ENCODE peak calls at places on chromosomes 4 and X, in seven cellular contexts. O is HCEC 1CT; H is stimulated activated CD4-positive, alpha-beta T cell treated with anti-CD3 and anti-CD28 coated beads, Interleukin-15, amount 100 ng/mL, for 1 hour; Y is T-helper 2 cell; Q is activated CD4-positive, alpha-beta T cell treated with anti-CD3 and anti-CD28 coated beads, Interleukin-2, amount 10 ng/mL, durations not matched to agents 7 days and 5 days; L is M059J; J is OCI-LY7. R is an unnamed sample.

GRCh38 chr4:168386002-168386401 is 67.5 kb upstream of the DDX60 start:
- DNase-seq in O (no peak), H (no peak), Y (no peak), Q (no peak), L (peak; percentile 11), J (no peak), R (no peak)

GRCh38 chr4:149961876-149962597 is 116.2 kb upstream of the DCLK2 start:
- DNase-seq in O (peak; percentile 50), H (no peak), Y (no peak), Q (no peak), L (peak; percentile 55), J (no peak), R (no peak)

GRCh38 chrX:135737361-135738071 is 24.1 kb downstream of the CT45A1 start:
- DNase-seq in O (no peak), H (no peak), Y (no peak), Q (no peak), L (peak; percentile 24), J (peak; percentile 5), R (no peak)

GRCh38 chrX:15977644-15978043 is 123.0 kb upstream of the AP1S2 start:
- DNase-seq in O (no peak), H (no peak), Y (no peak), Q (no peak), L (no peak), J (no peak), R (no peak)

GRCh38 chr4:48939785-48940184 is 33.2 kb upstream of the OCIAD2 start:
- DNase-seq in O (peak; percentile 67), H (no peak), Y (no peak), Q (no peak), L (peak; percentile 94), J (no peak), R (no peak)

GRCh38 chr4:152807294-152807829 is 27.6 kb downstream of the ARFIP1 start:
- DNase-seq in O (peak; percentile 71), H (no peak), Y (no peak), Q (no peak), L (peak; percentile 72), J (no peak), R (no peak)

GRCh38 chr4:86223472-86223871 is 136.4 kb downstream of the MAPK10 start:
- DNase-seq in O (peak; percentile 39), H (no peak), Y (no peak), Q (no peak), L (peak; percentile 36), J (peak; percentile 34), R (peak; percentile 67)

GRCh38 chr4:72094054-72094780 is 62.4 kb downstream of the NPFFR2 start:
- DNase-seq in O (no peak), H (no peak), Y (no peak), Q (no peak), L (no peak), J (no peak), R (no peak)

GRCh38 chrX:118627084-118627758 is 100.2 kb upstream of the IL13RA1 start:
- DNase-seq in O (no peak), H (no peak), Y (no peak), Q (no peak), L (peak; percentile 30), J (peak; percentile 2), R (no peak)

GRCh38 chr4:32003548-32003947 is 1283.4 kb downstream of the PCDH7 start:
- DNase-seq in O (no peak), H (no peak), Y (no peak), Q (no peak), L (no peak), J (no peak), R (no peak)

GRCh38 chrX:8027876-8028275 is 100.7 kb upstream of the PNPLA4 start:
- DNase-seq in O (no peak), H (no peak), Y (no peak), Q (no peak), L (no peak), J (no peak), R (no peak)

GRCh38 chr4:86130160-86130933 is 229.5 kb downstream of the MAPK10 start:
- DNase-seq in O (peak; percentile 3), H (no peak), Y (no peak), Q (no peak), L (peak; percentile 37), J (no peak), R (no peak)

GRCh38 chr4:86031927-86032326 is 327.9 kb downstream of the MAPK10 start:
- DNase-seq in O (no peak), H (no peak), Y (no peak), Q (no peak), L (peak; percentile 14), J (no peak), R (no peak)

GRCh38 chr4:47010347-47011188 is 17.2 kb upstream of the GABRA4 start:
- DNase-seq in O (peak; percentile 6), H (no peak), Y (no peak), Q (no peak), L (peak; percentile 6), J (peak; percentile 5), R (no peak)

GRCh38 chr4:74830928-74831327 is 36.6 kb upstream of the BTC start:
- DNase-seq in O (no peak), H (no peak), Y (no peak), Q (no peak), L (peak; percentile 0), J (no peak), R (no peak)

GRCh38 chr4:37389967-37390580 is 145.5 kb downstream of the NWD2 start:
- DNase-seq in O (peak; percentile 1), H (no peak), Y (no peak), Q (peak; percentile 61), L (peak; percentile 51), J (peak; percentile 57), R (no peak)